ENCODE peak calls at places on chromosomes 16 and 17, in seven cellular contexts. L is endothelial cell of umbilical vein, P is thoracic aorta, R is BJ, I is tibial nerve, U is psoas muscle, M is kidney. F is an unnamed sample. For H3K36me3, the result is how much of the 10 kb centered on the place peaks cover.

GRCh38 chr17:9115446-9116265 is 94.3 kb downstream of the NTN1 start:
- DNase-seq in L (peak), M (peak), I (peak), P (peak), U (peak), R (no peak), F (peak)

GRCh38 chr17:27651411-27652345 is 20.7 kb downstream of the LGALS9 start:
- DNase-seq in M (peak), L (peak), U (peak), P (no peak), I (peak), R (no peak), F (peak)

GRCh38 chr17:15954222-15954621 is 9.3 kb downstream of the ADORA2B start:
- DNase-seq in I (no peak), R (peak), P (no peak), M (no peak), L (peak), U (no peak), F (peak)

GRCh38 chr16:15592324-15592723 is 50.6 kb downstream of the MARF1 start:
- DNase-seq in L (no peak), M (no peak), U (no peak), P (no peak), I (no peak), R (no peak), F (peak)

GRCh38 chr17:55588446-55588845 is 77.2 kb upstream of the SMIM36 start:
- DNase-seq in M (no peak), P (no peak), U (no peak), I (no peak), L (peak), R (no peak), F (peak)

GRCh38 chr17:50636804-50637195 is 2.1 kb downstream of the ABCC3 start:
- DNase-seq in U (no peak), L (no peak), I (no peak), R (no peak), M (peak), P (no peak), F (no peak)

GRCh38 chr16:586645-587590 is 2.9 kb upstream of the RAB40C start:
- DNase-seq in P (no peak), U (peak), I (no peak), R (no peak), L (no peak), M (no peak), F (no peak)

GRCh38 chr17:7060165-7060890 is 16.4 kb upstream of the SLC16A11 start:
- DNase-seq in U (no peak), R (no peak), I (no peak), M (no peak), L (peak), P (no peak), F (peak)

GRCh38 chr16:81995651-81996050 is 15.6 kb downstream of the SDR42E1 start:
- DNase-seq in P (no peak), I (no peak), L (peak), R (peak), U (no peak), M (no peak), F (peak)

GRCh38 chr17:10265100-10265810 is 66.8 kb upstream of the GAS7 start:
- DNase-seq in I (no peak), U (no peak), L (no peak), P (no peak), M (no peak), R (peak), F (no peak)

GRCh38 chr16:57667526-57668258 is 414 bp upstream of the ADGRG3 start:
- DNase-seq in L (no peak), R (no peak), P (no peak), M (peak), I (no peak), U (peak), F (no peak)

GRCh38 chr17:34582185-34582900 is 3.0 kb downstream of the TMEM132E start:
- DNase-seq in U (no peak), I (no peak), M (peak), P (no peak), R (no peak), L (no peak), F (no peak)

GRCh38 chr17:2289878-2290478 is 13.6 kb downstream of the SMG6 start:
- DNase-seq in L (no peak), M (no peak), P (no peak), I (no peak), U (no peak), R (no peak), F (no peak)

GRCh38 chr17:76497979-76498885 is 3.0 kb downstream of the RHBDF2 start:
- DNase-seq in R (no peak), U (peak), P (peak), M (peak), L (peak), I (peak), F (peak)

GRCh38 chr17:56125830-56126819 is 27.1 kb upstream of the ANKFN1 start:
- DNase-seq in R (peak), U (no peak), L (peak), I (no peak), M (no peak), P (no peak), F (peak)

GRCh38 chr17:81463506-81463905 is 49.1 kb downstream of the ACTG1 start:
- DNase-seq in L (no peak), P (no peak), U (no peak), I (no peak), R (no peak), M (no peak), F (no peak)

GRCh38 chr17:76957600-76958464 is 89.6 kb downstream of the MGAT5B start:
- DNase-seq in R (no peak), I (no peak), L (no peak), M (peak), U (no peak), P (no peak), F (no peak)

GRCh38 chr17:32127156-32127897 is 15.0 kb upstream of the RHOT1 start:
- DNase-seq in I (peak), R (no peak), L (peak), M (peak), P (peak), U (peak), F (peak)

GRCh38 chr16:82524939-82525338 is 101.8 kb upstream of the CDH13 start:
- DNase-seq in P (no peak), R (no peak), I (no peak), M (no peak), U (no peak), L (no peak), F (no peak)

GRCh38 chr17:75008373-75008772 is 4.1 kb upstream of the MRPL58 start:
- DNase-seq in R (no peak), P (no peak), M (no peak), I (no peak), U (no peak), L (no peak), F (no peak)

GRCh38 chr17:46764709-46765401 is 53.6 kb downstream of the WNT3 start:
- DNase-seq in P (no peak), U (peak), L (peak), R (peak), M (peak), I (no peak), F (peak)

GRCh38 chr16:48405153-48405552 is 19.9 kb upstream of the SIAH1 start:
- DNase-seq in L (no peak), P (no peak), U (no peak), R (no peak), I (no peak), M (no peak), F (no peak)

GRCh38 chr16:68074850-68075249 is 10.3 kb upstream of the NFATC3 start:
- DNase-seq in L (no peak), I (no peak), P (no peak), R (no peak), M (no peak), U (no peak), F (no peak)

GRCh38 chr16:68077866-68078725 is 7.1 kb upstream of the NFATC3 start:
- DNase-seq in U (no peak), L (no peak), P (no peak), R (no peak), I (no peak), M (no peak), F (no peak)

GRCh38 chr16:68075980-68076379 is 9.2 kb upstream of the NFATC3 start:
- DNase-seq in R (no peak), P (no peak), U (no peak), L (no peak), I (no peak), M (no peak), F (no peak)

GRCh38 chr16:68078726-68079615 is 6.2 kb upstream of the NFATC3 start:
- DNase-seq in L (no peak), M (no peak), P (no peak), R (no peak), U (no peak), I (no peak), F (no peak)

GRCh38 chr16:68076560-68076959 is 8.6 kb upstream of the NFATC3 start:
- DNase-seq in R (no peak), L (no peak), P (no peak), M (no peak), I (no peak), U (no peak), F (no peak)
- H3K36me3 ChIP-seq in R (under half), L (under half), P (under half), M (under half), I (under half), U (under half), F (under half)

GRCh38 chr17:3692346-3692745 is 3.6 kb downstream of the P2RX5 start:
- DNase-seq in P (no peak), M (no peak), I (no peak), R (no peak), L (no peak), U (no peak), F (no peak)
- TF ChIP-seq CTCF in P (no peak), M (no peak), I (no peak), R (no peak), L (no peak), U (no peak), F (peak)

GRCh38 chr16:70686376-70687171 is 721 bp upstream of the MTSS2 start:
- DNase-seq in P (no peak), L (no peak), M (no peak), I (no peak), U (no peak), R (no peak), F (no peak)

GRCh38 chr16:70687172-70687531 is 1.3 kb upstream of the MTSS2 start:
- DNase-seq in U (peak), L (no peak), R (no peak), P (no peak), M (peak), I (no peak), F (no peak)

GRCh38 chr16:70684146-70685060 is 1.4 kb downstream of the MTSS2 start:
- DNase-seq in P (no peak), M (peak), U (peak), L (no peak), R (no peak), I (no peak), F (no peak)

GRCh38 chr16:70685938-70686375 is at the start of gene MTSS2:
- DNase-seq in R (no peak), M (peak), I (peak), U (peak), L (peak), P (peak), F (peak)

GRCh38 chr16:70685061-70685937 is 554 bp downstream of the MTSS2 start:
- DNase-seq in M (peak), U (peak), L (no peak), R (no peak), I (no peak), P (no peak), F (no peak)
- H3K4me3 ChIP-seq in M (peak), U (peak), L (peak), R (peak), I (peak), P (peak), F (peak)

GRCh38 chr17:38875477-38876080 is 5.7 kb downstream of the LASP1 start:
- DNase-seq in I (no peak), U (no peak), M (no peak), L (no peak), R (no peak), P (no peak), F (no peak)

GRCh38 chr17:38877130-38877851 is 7.4 kb downstream of the LASP1 start:
- DNase-seq in U (no peak), M (no peak), L (no peak), R (no peak), I (no peak), P (no peak), F (no peak)

GRCh38 chr17:38881600-38882191 is 11.8 kb downstream of the LASP1 start:
- DNase-seq in L (peak), P (no peak), M (peak), U (peak), R (no peak), I (peak), F (no peak)

GRCh38 chr17:38883592-38884526 is 14.0 kb downstream of the LASP1 start:
- DNase-seq in U (no peak), R (no peak), M (no peak), P (no peak), L (no peak), I (no peak), F (no peak)

GRCh38 chr17:38879878-38880727 is 10.2 kb downstream of the LASP1 start:
- DNase-seq in M (peak), L (peak), R (peak), I (no peak), P (no peak), U (peak), F (peak)
- H3K36me3 ChIP-seq in M (under half), L (under half), R (under half), I (under half), P (under half), U (under half), F (under half)

DNA sequence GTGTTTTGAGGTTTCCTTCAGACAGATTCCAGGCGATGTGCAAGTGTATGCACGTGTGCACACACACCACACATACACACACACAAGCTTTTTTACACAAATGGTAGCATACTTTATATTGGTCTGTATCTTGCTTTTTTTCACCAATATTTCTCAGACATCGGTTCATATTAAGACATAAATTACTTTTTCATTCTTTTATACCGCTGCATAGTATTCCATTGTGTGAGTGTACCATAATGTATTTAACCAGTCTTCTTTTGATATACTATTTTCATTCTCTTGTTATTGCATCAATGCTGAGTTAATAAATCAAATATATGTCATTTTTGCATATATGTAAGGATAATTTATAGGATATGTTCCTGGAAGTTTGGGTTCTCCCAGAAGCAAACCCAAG is 22.4 kb upstream of the ITGAX start:
- DNase-seq in I (no peak), P (no peak), R (no peak), L (no peak), U (no peak), M (no peak), F (no peak)
- TF ChIP-seq CTCF in I (no peak), P (no peak), R (no peak), L (no peak), U (no peak), M (no peak), F (no peak)

DNA sequence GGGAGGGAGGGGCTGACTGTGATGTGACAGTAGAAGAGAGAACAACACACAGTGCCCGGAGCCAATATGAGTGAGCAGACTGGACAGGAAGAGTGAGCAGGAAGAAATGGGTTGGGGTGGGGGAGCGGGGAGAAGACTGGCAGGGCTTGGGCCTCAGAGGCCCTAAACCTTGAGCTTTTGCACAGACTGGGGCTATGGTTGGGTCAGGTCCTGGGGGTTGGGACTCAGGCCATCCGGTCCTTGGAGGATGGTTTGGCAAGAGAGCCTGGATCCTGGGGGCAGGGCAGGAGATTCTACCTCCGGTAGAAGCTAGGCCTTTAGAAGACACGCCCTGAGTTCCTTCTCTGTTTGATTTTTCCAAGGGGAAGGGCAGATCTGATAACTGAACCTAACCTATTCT is 1.1 kb downstream of the CAMTA2 start:
- DNase-seq in L (peak), R (no peak), U (no peak), P (no peak), I (no peak), M (peak), F (peak)
- H3K4me3 ChIP-seq in L (peak), R (peak), U (peak), P (peak), I (peak), M (peak), F (peak)

DNA sequence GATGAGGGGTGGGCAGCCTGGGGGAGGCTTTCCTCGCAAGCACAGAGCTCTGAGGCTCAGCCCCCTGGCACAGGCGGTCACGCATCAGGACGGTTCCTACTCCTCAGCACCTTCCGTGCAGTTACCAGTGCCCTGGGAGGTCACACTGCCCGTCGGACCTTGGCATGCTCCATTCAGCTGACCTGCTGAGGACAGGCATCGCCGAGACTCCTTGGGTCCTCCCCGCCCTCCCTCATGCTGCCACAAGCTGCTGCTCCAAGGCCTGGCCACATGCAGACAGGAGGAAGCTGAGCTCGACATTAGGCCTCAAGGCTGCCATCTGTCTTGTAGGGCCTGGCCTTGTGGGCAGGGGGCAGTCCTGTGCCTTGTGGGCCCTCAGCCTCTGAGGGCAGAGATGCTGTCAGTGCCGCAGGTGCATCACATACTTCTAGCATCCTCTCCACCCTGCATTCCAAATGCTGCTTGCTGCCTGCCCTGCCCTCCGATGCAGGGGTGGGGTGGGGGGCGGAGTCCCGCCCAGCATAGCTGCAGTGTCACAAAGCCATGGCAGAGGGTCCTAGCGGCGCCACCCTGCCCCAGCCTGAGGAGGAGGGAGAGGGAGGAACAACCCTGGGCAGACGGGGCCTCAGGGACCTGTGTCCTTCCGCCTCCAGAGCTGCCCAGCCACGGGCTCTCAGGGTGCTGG is 9.3 kb downstream of the C16orf90 start:
- DNase-seq in U (no peak), M (peak), I (no peak), L (no peak), P (no peak), R (no peak), F (no peak)
- H3K36me3 ChIP-seq in U (under half), M (under half), I (under half), L (under half), P (half or more), R (under half), F (under half)